ENCODE peak calls at places on chromosome 18, in five cellular contexts. One of them, this sample, is unnamed.

GRCh38 chr18:50749421-50749820 is 70.4 kb downstream of the MRO start:
- DNase-seq in fibroblast of mammary gland: no peak
- DNase-seq in CD8-positive, alpha-beta T cell: no peak
- DNase-seq in CD4-positive, alpha-beta T cell: no peak
- DNase-seq in OCI-LY7: no peak
- DNase-seq in this sample: no peak

GRCh38 chr18:48743046-48743445 is 204.2 kb downstream of the CTIF start:
- DNase-seq in OCI-LY7: no peak
- DNase-seq in fibroblast of mammary gland: peak
- DNase-seq in CD8-positive, alpha-beta T cell: no peak
- DNase-seq in CD4-positive, alpha-beta T cell: no peak
- DNase-seq in this sample: no peak

GRCh38 chr18:48504819-48505218 is 34.0 kb upstream of the CTIF start:
- DNase-seq in CD4-positive, alpha-beta T cell: no peak
- DNase-seq in fibroblast of mammary gland: no peak
- DNase-seq in CD8-positive, alpha-beta T cell: no peak
- DNase-seq in OCI-LY7: no peak
- DNase-seq in this sample: no peak

GRCh38 chr18:50143295-50143694 is 51.7 kb downstream of the MYO5B start:
- DNase-seq in fibroblast of mammary gland: no peak
- DNase-seq in OCI-LY7: no peak
- DNase-seq in CD8-positive, alpha-beta T cell: no peak
- DNase-seq in CD4-positive, alpha-beta T cell: no peak
- DNase-seq in this sample: no peak

GRCh38 chr18:61475931-61476330 is 142.7 kb downstream of the CDH20 start:
- DNase-seq in CD8-positive, alpha-beta T cell: no peak
- DNase-seq in fibroblast of mammary gland: no peak
- DNase-seq in OCI-LY7: no peak
- DNase-seq in CD4-positive, alpha-beta T cell: no peak
- DNase-seq in this sample: no peak

GRCh38 chr18:2916184-2916583 is 69.4 kb downstream of the EMILIN2 start:
- DNase-seq in fibroblast of mammary gland: no peak
- DNase-seq in OCI-LY7: no peak
- DNase-seq in CD4-positive, alpha-beta T cell: no peak
- DNase-seq in CD8-positive, alpha-beta T cell: peak
- DNase-seq in this sample: no peak

GRCh38 chr18:58454406-58455061 is 174.4 kb downstream of the ALPK2 start:
- DNase-seq in OCI-LY7: no peak
- DNase-seq in CD8-positive, alpha-beta T cell: no peak
- DNase-seq in fibroblast of mammary gland: no peak
- DNase-seq in CD4-positive, alpha-beta T cell: no peak
- DNase-seq in this sample: no peak

GRCh38 chr18:54004828-54005227 is 219.6 kb downstream of the MBD2 start:
- DNase-seq in CD8-positive, alpha-beta T cell: no peak
- DNase-seq in OCI-LY7: no peak
- DNase-seq in fibroblast of mammary gland: peak
- DNase-seq in CD4-positive, alpha-beta T cell: no peak
- DNase-seq in this sample: no peak

GRCh38 chr18:6616981-6617380 is 112.5 kb upstream of the ARHGAP28 start:
- DNase-seq in CD8-positive, alpha-beta T cell: no peak
- DNase-seq in CD4-positive, alpha-beta T cell: no peak
- DNase-seq in fibroblast of mammary gland: no peak
- DNase-seq in OCI-LY7: no peak
- DNase-seq in this sample: no peak

GRCh38 chr18:78293516-78293915 is 686.1 kb upstream of the SALL3 start:
- DNase-seq in CD8-positive, alpha-beta T cell: no peak
- DNase-seq in CD4-positive, alpha-beta T cell: no peak
- DNase-seq in fibroblast of mammary gland: no peak
- DNase-seq in OCI-LY7: no peak
- DNase-seq in this sample: no peak

GRCh38 chr18:24805156-24805555 is 344.7 kb downstream of the HRH4 start:
- DNase-seq in CD4-positive, alpha-beta T cell: no peak
- DNase-seq in CD8-positive, alpha-beta T cell: no peak
- DNase-seq in fibroblast of mammary gland: no peak
- DNase-seq in OCI-LY7: no peak
- DNase-seq in this sample: no peak

GRCh38 chr18:76458522-76459311 is 36.3 kb downstream of the ZNF516 start:
- DNase-seq in OCI-LY7: no peak
- DNase-seq in fibroblast of mammary gland: no peak
- DNase-seq in CD4-positive, alpha-beta T cell: no peak
- DNase-seq in CD8-positive, alpha-beta T cell: peak
- DNase-seq in this sample: no peak

GRCh38 chr18:58044370-58045264 is 591 bp downstream of the NEDD4L start:
- DNase-seq in OCI-LY7: peak
- DNase-seq in CD8-positive, alpha-beta T cell: peak
- DNase-seq in CD4-positive, alpha-beta T cell: no peak
- DNase-seq in fibroblast of mammary gland: peak
- DNase-seq in this sample: peak

GRCh38 chr18:49023281-49023937 is 72.6 kb upstream of the SMAD7 start:
- DNase-seq in CD4-positive, alpha-beta T cell: no peak
- DNase-seq in CD8-positive, alpha-beta T cell: no peak
- DNase-seq in fibroblast of mammary gland: no peak
- DNase-seq in OCI-LY7: peak
- DNase-seq in this sample: no peak

GRCh38 chr18:6249788-6250187 is 164.9 kb downstream of the L3MBTL4 start:
- DNase-seq in fibroblast of mammary gland: no peak
- DNase-seq in CD4-positive, alpha-beta T cell: no peak
- DNase-seq in OCI-LY7: no peak
- DNase-seq in CD8-positive, alpha-beta T cell: no peak
- DNase-seq in this sample: no peak

GRCh38 chr18:59546164-59546563 is 151.1 kb downstream of the CCBE1 start:
- DNase-seq in fibroblast of mammary gland: peak
- DNase-seq in CD4-positive, alpha-beta T cell: no peak
- DNase-seq in CD8-positive, alpha-beta T cell: no peak
- DNase-seq in OCI-LY7: no peak
- DNase-seq in this sample: no peak

GRCh38 chr18:10401489-10401888 is 52.9 kb upstream of the APCDD1 start:
- DNase-seq in CD8-positive, alpha-beta T cell: no peak
- DNase-seq in CD4-positive, alpha-beta T cell: no peak
- DNase-seq in OCI-LY7: no peak
- DNase-seq in fibroblast of mammary gland: peak
- DNase-seq in this sample: no peak

GRCh38 chr18:76686737-76687231 is 135.6 kb upstream of the ZNF236 start:
- DNase-seq in CD8-positive, alpha-beta T cell: no peak
- DNase-seq in CD4-positive, alpha-beta T cell: no peak
- DNase-seq in OCI-LY7: peak
- DNase-seq in fibroblast of mammary gland: peak
- DNase-seq in this sample: no peak

GRCh38 chr18:74530584-74530862 is 3.8 kb upstream of the CNDP1 start:
- DNase-seq in CD4-positive, alpha-beta T cell: no peak
- DNase-seq in fibroblast of mammary gland: no peak
- DNase-seq in OCI-LY7: no peak
- DNase-seq in CD8-positive, alpha-beta T cell: no peak
- DNase-seq in this sample: no peak

GRCh38 chr18:64713284-64713683 is 564.4 kb upstream of the LINC00305 start:
- DNase-seq in CD4-positive, alpha-beta T cell: no peak
- DNase-seq in fibroblast of mammary gland: no peak
- DNase-seq in OCI-LY7: peak
- DNase-seq in CD8-positive, alpha-beta T cell: no peak
- DNase-seq in this sample: no peak

GRCh38 chr18:60838677-60839076 is 466.1 kb upstream of the MC4R start:
- DNase-seq in CD4-positive, alpha-beta T cell: no peak
- DNase-seq in OCI-LY7: no peak
- DNase-seq in CD8-positive, alpha-beta T cell: no peak
- DNase-seq in fibroblast of mammary gland: peak
- DNase-seq in this sample: no peak

GRCh38 chr18:58453167-58453804 is 175.6 kb downstream of the ALPK2 start:
- DNase-seq in fibroblast of mammary gland: no peak
- DNase-seq in CD8-positive, alpha-beta T cell: no peak
- DNase-seq in OCI-LY7: no peak
- DNase-seq in CD4-positive, alpha-beta T cell: no peak
- DNase-seq in this sample: no peak

GRCh38 chr18:63197246-63197791 is 122.2 kb downstream of the BCL2 start:
- DNase-seq in CD4-positive, alpha-beta T cell: no peak
- DNase-seq in OCI-LY7: peak
- DNase-seq in CD8-positive, alpha-beta T cell: peak
- DNase-seq in fibroblast of mammary gland: no peak
- DNase-seq in this sample: no peak

GRCh38 chr18:3983351-3983969 is 471.6 kb downstream of the DLGAP1 start:
- DNase-seq in fibroblast of mammary gland: peak
- DNase-seq in OCI-LY7: no peak
- DNase-seq in CD8-positive, alpha-beta T cell: no peak
- DNase-seq in CD4-positive, alpha-beta T cell: no peak
- DNase-seq in this sample: no peak

GRCh38 chr18:74242451-74243096 is 49.2 kb downstream of the CYB5A start:
- DNase-seq in OCI-LY7: no peak
- DNase-seq in CD8-positive, alpha-beta T cell: no peak
- DNase-seq in CD4-positive, alpha-beta T cell: no peak
- DNase-seq in fibroblast of mammary gland: peak
- DNase-seq in this sample: no peak

GRCh38 chr18:55633032-55633431 is 45.0 kb upstream of the TCF4 start:
- DNase-seq in CD4-positive, alpha-beta T cell: no peak
- DNase-seq in CD8-positive, alpha-beta T cell: no peak
- DNase-seq in fibroblast of mammary gland: peak
- DNase-seq in OCI-LY7: no peak
- DNase-seq in this sample: no peak

GRCh38 chr18:46917808-46918600 is 602 bp downstream of the KATNAL2 start:
- DNase-seq in OCI-LY7: peak
- DNase-seq in fibroblast of mammary gland: peak
- DNase-seq in CD4-positive, alpha-beta T cell: no peak
- DNase-seq in CD8-positive, alpha-beta T cell: no peak
- DNase-seq in this sample: no peak

GRCh38 chr18:10374615-10375295 is 79.7 kb upstream of the APCDD1 start:
- DNase-seq in CD4-positive, alpha-beta T cell: no peak
- DNase-seq in CD8-positive, alpha-beta T cell: no peak
- DNase-seq in fibroblast of mammary gland: no peak
- DNase-seq in OCI-LY7: no peak
- DNase-seq in this sample: no peak

GRCh38 chr18:75548353-75548752 is 120.8 kb upstream of the SMIM21 start:
- DNase-seq in fibroblast of mammary gland: no peak
- DNase-seq in CD8-positive, alpha-beta T cell: no peak
- DNase-seq in OCI-LY7: no peak
- DNase-seq in CD4-positive, alpha-beta T cell: no peak
- DNase-seq in this sample: no peak

GRCh38 chr18:59664329-59664728 is 32.9 kb downstream of the CCBE1 start:
- DNase-seq in OCI-LY7: no peak
- DNase-seq in fibroblast of mammary gland: no peak
- DNase-seq in CD8-positive, alpha-beta T cell: no peak
- DNase-seq in CD4-positive, alpha-beta T cell: no peak
- DNase-seq in this sample: no peak

GRCh38 chr18:34873966-34874365 is 163.9 kb downstream of the DTNA start:
- DNase-seq in CD4-positive, alpha-beta T cell: no peak
- DNase-seq in OCI-LY7: no peak
- DNase-seq in CD8-positive, alpha-beta T cell: no peak
- DNase-seq in fibroblast of mammary gland: no peak
- DNase-seq in this sample: no peak

GRCh38 chr18:48896875-48897511 is 53.8 kb downstream of the SMAD7 start:
- DNase-seq in CD8-positive, alpha-beta T cell: no peak
- DNase-seq in CD4-positive, alpha-beta T cell: no peak
- DNase-seq in OCI-LY7: peak
- DNase-seq in fibroblast of mammary gland: peak
- DNase-seq in this sample: peak

GRCh38 chr18:76347341-76347740 is 147.7 kb downstream of the ZNF516 start:
- DNase-seq in CD8-positive, alpha-beta T cell: no peak
- DNase-seq in OCI-LY7: no peak
- DNase-seq in CD4-positive, alpha-beta T cell: no peak
- DNase-seq in fibroblast of mammary gland: no peak
- DNase-seq in this sample: no peak

GRCh38 chr18:22320155-22320554 is 97.6 kb downstream of the CTAGE1 start:
- DNase-seq in fibroblast of mammary gland: no peak
- DNase-seq in OCI-LY7: no peak
- DNase-seq in CD4-positive, alpha-beta T cell: no peak
- DNase-seq in CD8-positive, alpha-beta T cell: no peak
- DNase-seq in this sample: no peak

GRCh38 chr18:22325396-22325795 is 92.3 kb downstream of the CTAGE1 start:
- DNase-seq in fibroblast of mammary gland: no peak
- DNase-seq in CD4-positive, alpha-beta T cell: no peak
- DNase-seq in OCI-LY7: no peak
- DNase-seq in CD8-positive, alpha-beta T cell: no peak
- DNase-seq in this sample: no peak

GRCh38 chr18:22322251-22322691 is 95.4 kb downstream of the CTAGE1 start:
- DNase-seq in OCI-LY7: no peak
- DNase-seq in CD4-positive, alpha-beta T cell: no peak
- DNase-seq in CD8-positive, alpha-beta T cell: no peak
- DNase-seq in fibroblast of mammary gland: peak
- DNase-seq in this sample: no peak

GRCh38 chr18:22320736-22321135 is 97.0 kb downstream of the CTAGE1 start:
- DNase-seq in CD4-positive, alpha-beta T cell: no peak
- DNase-seq in OCI-LY7: no peak
- DNase-seq in CD8-positive, alpha-beta T cell: no peak
- DNase-seq in fibroblast of mammary gland: no peak
- DNase-seq in this sample: no peak

GRCh38 chr18:22324191-22325131 is 93.3 kb downstream of the CTAGE1 start:
- DNase-seq in CD8-positive, alpha-beta T cell: no peak
- DNase-seq in fibroblast of mammary gland: peak
- DNase-seq in CD4-positive, alpha-beta T cell: no peak
- DNase-seq in OCI-LY7: no peak
- DNase-seq in this sample: no peak
- TF ChIP-seq CTCF in CD8-positive, alpha-beta T cell: no peak
- TF ChIP-seq CTCF in fibroblast of mammary gland: peak
- TF ChIP-seq CTCF in CD4-positive, alpha-beta T cell: no peak
- TF ChIP-seq CTCF in OCI-LY7: no peak
- TF ChIP-seq CTCF in this sample: no peak

GRCh38 chr18:12278765-12279682 is 24.9 kb downstream of the CIDEA start:
- DNase-seq in OCI-LY7: no peak
- DNase-seq in fibroblast of mammary gland: peak
- DNase-seq in CD4-positive, alpha-beta T cell: no peak
- DNase-seq in CD8-positive, alpha-beta T cell: no peak
- DNase-seq in this sample: no peak
- TF ChIP-seq CTCF in OCI-LY7: no peak
- TF ChIP-seq CTCF in fibroblast of mammary gland: no peak
- TF ChIP-seq CTCF in CD4-positive, alpha-beta T cell: no peak
- TF ChIP-seq CTCF in CD8-positive, alpha-beta T cell: no peak
- TF ChIP-seq CTCF in this sample: no peak

DNA sequence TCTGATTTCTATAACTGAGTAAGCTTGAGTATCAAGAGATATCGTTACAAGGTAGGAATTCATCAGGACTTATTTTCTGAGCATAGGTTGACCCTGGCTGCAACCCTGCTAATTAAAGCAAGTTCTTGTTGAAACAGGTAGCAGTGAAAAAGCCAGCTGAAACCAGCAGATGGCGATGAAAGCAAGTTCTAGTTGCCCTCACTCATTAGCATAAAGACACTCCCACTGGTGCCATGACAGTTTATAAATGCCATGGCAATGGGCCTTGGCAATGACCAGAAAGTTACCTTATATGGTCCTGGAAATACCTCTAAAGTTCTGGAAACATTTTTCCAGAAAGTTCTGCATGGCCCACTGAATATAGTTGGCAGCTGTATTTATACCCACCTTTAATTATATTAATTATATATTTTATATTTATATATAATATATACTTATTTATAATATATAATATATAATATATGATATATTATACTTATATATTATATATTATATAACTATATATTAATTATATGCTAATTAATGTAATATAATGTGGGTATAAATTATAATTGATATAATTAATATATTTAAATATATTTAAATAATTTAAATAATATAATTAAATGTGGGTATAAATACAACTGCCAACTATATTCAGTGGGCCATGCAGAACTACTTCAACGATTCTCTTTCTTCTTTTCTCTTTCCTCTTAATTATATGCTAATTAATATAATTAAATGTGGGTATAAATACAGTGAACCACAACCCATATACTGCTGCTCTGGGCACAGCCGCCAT is 188.0 kb downstream of the CDH7 start:
- DNase-seq in OCI-LY7: peak
- DNase-seq in CD4-positive, alpha-beta T cell: no peak
- DNase-seq in fibroblast of mammary gland: peak
- DNase-seq in CD8-positive, alpha-beta T cell: no peak
- DNase-seq in this sample: no peak
- TF ChIP-seq CTCF in OCI-LY7: peak
- TF ChIP-seq CTCF in CD4-positive, alpha-beta T cell: no peak
- TF ChIP-seq CTCF in fibroblast of mammary gland: peak
- TF ChIP-seq CTCF in CD8-positive, alpha-beta T cell: no peak
- TF ChIP-seq CTCF in this sample: no peak

GRCh38 chr18:26803643-26804042 is 61.9 kb downstream of the AQP4 start:
- DNase-seq in OCI-LY7: peak
- DNase-seq in CD8-positive, alpha-beta T cell: no peak
- DNase-seq in CD4-positive, alpha-beta T cell: no peak
- DNase-seq in fibroblast of mammary gland: no peak
- DNase-seq in this sample: no peak
- TF ChIP-seq CTCF in OCI-LY7: peak
- TF ChIP-seq CTCF in CD8-positive, alpha-beta T cell: no peak
- TF ChIP-seq CTCF in CD4-positive, alpha-beta T cell: no peak
- TF ChIP-seq CTCF in fibroblast of mammary gland: no peak
- TF ChIP-seq CTCF in this sample: no peak

This sample was measured in activated B cell treated with CpG ODN at 0.5 μM for 24 hours.